ENCODE peak calls at places on chromosomes 6 and 20, in seven cellular contexts. One of them, this sample, is unnamed.

GRCh38 chr6:159232751-159233150 is 63.6 kb downstream of the FNDC1 start:
- DNase-seq in spleen: no peak
- DNase-seq in fibroblast of lung: no peak
- DNase-seq in body of pancreas: no peak
- DNase-seq in left ventricle myocardium inferior: no peak
- DNase-seq in Peyer's patch: no peak
- DNase-seq in AG04450: no peak
- DNase-seq in this sample: no peak

GRCh38 chr6:15520616-15521203 is 142.1 kb downstream of the DTNBP1 start:
- DNase-seq in spleen: peak
- DNase-seq in fibroblast of lung: no peak
- DNase-seq in body of pancreas: no peak
- DNase-seq in left ventricle myocardium inferior: no peak
- DNase-seq in Peyer's patch: no peak
- DNase-seq in AG04450: no peak
- DNase-seq in this sample: no peak

GRCh38 chr6:30364591-30364990 is 19.6 kb downstream of the RPP21 start:
- DNase-seq in spleen: no peak
- DNase-seq in fibroblast of lung: no peak
- DNase-seq in body of pancreas: peak
- DNase-seq in left ventricle myocardium inferior: no peak
- DNase-seq in Peyer's patch: no peak
- DNase-seq in AG04450: no peak
- DNase-seq in this sample: no peak

GRCh38 chr6:14464716-14465115 is 347.1 kb downstream of the CD83 start:
- DNase-seq in spleen: no peak
- DNase-seq in fibroblast of lung: no peak
- DNase-seq in body of pancreas: no peak
- DNase-seq in left ventricle myocardium inferior: no peak
- DNase-seq in Peyer's patch: no peak
- DNase-seq in AG04450: no peak
- DNase-seq in this sample: no peak

GRCh38 chr6:31441368-31442267 is 38.2 kb downstream of the MICA start:
- DNase-seq in spleen: peak
- DNase-seq in fibroblast of lung: peak
- DNase-seq in body of pancreas: peak
- DNase-seq in left ventricle myocardium inferior: peak
- DNase-seq in Peyer's patch: peak
- DNase-seq in AG04450: peak
- DNase-seq in this sample: no peak

GRCh38 chr20:50711113-50711825 is 19.9 kb upstream of the RIPOR3 start:
- DNase-seq in spleen: no peak
- DNase-seq in fibroblast of lung: no peak
- DNase-seq in body of pancreas: no peak
- DNase-seq in left ventricle myocardium inferior: no peak
- DNase-seq in Peyer's patch: no peak
- DNase-seq in AG04450: no peak
- DNase-seq in this sample: no peak

GRCh38 chr20:41034239-41034638 is 5.6 kb downstream of the TOP1 start:
- DNase-seq in spleen: no peak
- DNase-seq in fibroblast of lung: no peak
- DNase-seq in body of pancreas: no peak
- DNase-seq in left ventricle myocardium inferior: no peak
- DNase-seq in Peyer's patch: no peak
- DNase-seq in AG04450: no peak
- DNase-seq in this sample: no peak

GRCh38 chr6:3133515-3133914 is 15.0 kb downstream of the BPHL start:
- DNase-seq in spleen: no peak
- DNase-seq in fibroblast of lung: no peak
- DNase-seq in body of pancreas: no peak
- DNase-seq in left ventricle myocardium inferior: no peak
- DNase-seq in Peyer's patch: no peak
- DNase-seq in AG04450: no peak
- DNase-seq in this sample: no peak

GRCh38 chr20:15297059-15297875 is 959.9 kb upstream of the FLRT3 start:
- DNase-seq in spleen: no peak
- DNase-seq in fibroblast of lung: no peak
- DNase-seq in body of pancreas: peak
- DNase-seq in left ventricle myocardium inferior: no peak
- DNase-seq in Peyer's patch: no peak
- DNase-seq in AG04450: no peak
- DNase-seq in this sample: no peak

GRCh38 chr6:97958143-97958542 is 675.1 kb upstream of the MMS22L start:
- DNase-seq in spleen: peak
- DNase-seq in fibroblast of lung: peak
- DNase-seq in body of pancreas: no peak
- DNase-seq in left ventricle myocardium inferior: peak
- DNase-seq in Peyer's patch: no peak
- DNase-seq in AG04450: no peak
- DNase-seq in this sample: no peak

GRCh38 chr20:61558726-61559125 is 306.7 kb downstream of the CDH4 start:
- DNase-seq in spleen: no peak
- DNase-seq in fibroblast of lung: peak
- DNase-seq in body of pancreas: no peak
- DNase-seq in left ventricle myocardium inferior: no peak
- DNase-seq in Peyer's patch: no peak
- DNase-seq in AG04450: no peak
- DNase-seq in this sample: no peak

GRCh38 chr6:159053781-159054398 is 9.1 kb upstream of the TAGAP start:
- DNase-seq in spleen: no peak
- DNase-seq in fibroblast of lung: no peak
- DNase-seq in body of pancreas: no peak
- DNase-seq in left ventricle myocardium inferior: no peak
- DNase-seq in Peyer's patch: no peak
- DNase-seq in AG04450: no peak
- DNase-seq in this sample: no peak

DNA sequence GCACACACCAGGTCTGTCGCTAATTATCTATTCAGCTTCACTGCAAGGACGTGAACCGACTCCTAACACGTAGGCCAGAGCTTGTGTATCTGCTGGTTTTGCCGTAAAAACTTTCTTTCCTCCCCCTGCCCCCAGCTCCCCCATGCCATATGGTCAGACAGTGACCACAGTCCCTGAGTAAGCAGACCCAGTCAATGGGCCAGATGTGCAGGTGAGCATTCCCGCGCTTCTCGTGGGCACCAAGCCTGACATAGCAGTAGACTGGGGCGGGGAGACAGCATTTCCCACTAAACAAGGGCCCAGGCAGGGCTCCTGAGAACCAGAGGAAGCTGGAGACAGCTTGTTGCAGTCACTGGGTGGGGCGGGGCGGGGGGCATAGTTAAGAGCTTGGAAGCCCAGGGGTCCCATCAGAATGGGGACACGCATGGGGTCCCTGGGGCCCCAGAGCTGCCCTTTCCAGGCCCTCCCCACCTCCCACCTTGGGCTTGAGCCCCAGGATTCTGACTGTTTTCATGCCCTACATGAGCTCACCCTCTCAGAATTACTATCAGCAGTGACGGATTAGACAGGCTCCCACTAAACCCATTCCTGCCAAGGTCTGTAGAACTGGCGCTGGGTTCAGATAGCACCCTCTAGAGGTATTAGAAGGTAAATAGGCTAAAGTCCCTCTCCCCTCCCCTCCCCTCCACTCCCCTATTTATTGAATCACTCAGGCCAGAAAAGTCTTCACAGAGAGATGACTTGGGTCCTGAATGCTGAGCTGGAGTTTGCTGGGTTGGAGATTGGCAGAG is 51.8 kb downstream of the CDH26 start:
- DNase-seq in spleen: no peak
- DNase-seq in fibroblast of lung: no peak
- DNase-seq in body of pancreas: no peak
- DNase-seq in left ventricle myocardium inferior: no peak
- DNase-seq in Peyer's patch: no peak
- DNase-seq in AG04450: no peak
- DNase-seq in this sample: no peak
- TF ChIP-seq CTCF in spleen: no peak
- TF ChIP-seq CTCF in fibroblast of lung: no peak
- TF ChIP-seq CTCF in body of pancreas: no peak
- TF ChIP-seq CTCF in left ventricle myocardium inferior: no peak
- TF ChIP-seq CTCF in Peyer's patch: no peak
- TF ChIP-seq CTCF in AG04450: peak
- TF ChIP-seq CTCF in this sample: no peak

DNA sequence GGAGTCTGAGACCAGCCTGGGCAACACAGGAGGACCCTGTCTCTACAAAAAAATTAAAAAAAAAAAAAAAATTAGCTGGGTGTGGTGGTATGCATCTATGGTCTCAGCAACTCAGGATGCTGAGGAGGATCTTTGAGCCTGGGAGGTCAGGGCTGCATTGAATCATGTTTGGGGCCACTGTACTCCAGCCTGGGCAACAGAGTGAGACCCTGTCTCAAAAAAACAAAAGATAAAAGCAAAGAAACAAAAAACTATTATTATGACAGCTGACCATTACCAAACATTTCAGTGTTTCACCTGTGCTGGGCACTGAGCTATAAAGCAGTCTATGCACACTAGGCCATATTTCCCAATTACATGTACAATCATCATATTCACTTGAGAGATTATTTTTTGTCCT is 35.7 kb downstream of the COX4I2 start:
- DNase-seq in spleen: no peak
- DNase-seq in fibroblast of lung: no peak
- DNase-seq in body of pancreas: no peak
- DNase-seq in left ventricle myocardium inferior: no peak
- DNase-seq in Peyer's patch: no peak
- DNase-seq in AG04450: no peak
- DNase-seq in this sample: no peak
- H3K27ac ChIP-seq in spleen: peak
- H3K27ac ChIP-seq in fibroblast of lung: no peak
- H3K27ac ChIP-seq in body of pancreas: peak
- H3K27ac ChIP-seq in left ventricle myocardium inferior: peak
- H3K27ac ChIP-seq in Peyer's patch: no peak
- H3K27ac ChIP-seq in AG04450: no peak
- H3K27ac ChIP-seq in this sample: peak

DNA sequence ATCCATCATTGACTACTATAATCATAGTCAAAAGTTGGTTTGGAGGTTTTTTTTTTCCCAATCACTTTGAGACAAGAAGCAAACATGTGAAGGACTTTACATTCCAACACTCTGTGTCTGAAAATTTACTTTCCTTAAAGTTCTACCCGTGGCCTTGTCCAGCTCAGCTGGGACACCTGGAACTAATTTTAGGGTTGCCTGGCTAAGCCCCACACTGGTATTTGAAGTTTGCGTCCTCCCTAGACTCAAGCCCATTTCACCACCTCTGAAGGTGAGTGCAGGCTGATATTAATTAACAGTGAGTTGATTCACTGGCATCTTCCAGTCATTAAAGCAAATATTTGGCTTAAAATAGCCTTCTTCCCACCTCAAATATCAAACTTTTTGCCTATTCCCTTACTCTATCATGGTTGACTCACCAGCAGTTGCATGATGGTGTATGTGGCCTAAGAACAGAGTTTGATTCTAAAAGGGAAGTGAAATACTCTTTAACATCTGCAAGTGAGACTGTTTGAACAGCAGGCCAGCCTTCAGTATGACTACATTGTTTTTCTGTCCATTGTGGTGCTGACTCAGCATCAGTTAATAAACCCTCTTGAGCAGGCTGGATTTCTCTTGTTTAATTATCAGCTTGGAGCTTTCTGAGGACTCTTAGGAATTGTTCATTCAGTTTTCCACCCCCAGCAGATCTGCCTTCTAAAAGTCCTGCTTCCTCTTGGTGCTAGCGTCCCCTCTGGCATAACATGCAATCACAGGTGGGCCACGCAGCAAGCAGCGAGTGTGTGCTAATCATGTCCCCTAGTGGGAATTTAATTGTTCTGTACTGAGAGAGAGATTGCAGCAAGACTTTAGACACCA is 1.8 kb upstream of the PRDM1 start:
- DNase-seq in spleen: no peak
- DNase-seq in fibroblast of lung: peak
- DNase-seq in body of pancreas: peak
- DNase-seq in left ventricle myocardium inferior: no peak
- DNase-seq in Peyer's patch: no peak
- DNase-seq in AG04450: peak
- DNase-seq in this sample: no peak
- TF ChIP-seq CTCF in spleen: peak
- TF ChIP-seq CTCF in fibroblast of lung: peak
- TF ChIP-seq CTCF in body of pancreas: peak
- TF ChIP-seq CTCF in left ventricle myocardium inferior: peak
- TF ChIP-seq CTCF in Peyer's patch: peak
- TF ChIP-seq CTCF in AG04450: peak
- TF ChIP-seq CTCF in this sample: no peak

GRCh38 chr20:53608071-53608455 is 14.4 kb upstream of the ZNF217 start:
- DNase-seq in spleen: peak
- DNase-seq in fibroblast of lung: no peak
- DNase-seq in body of pancreas: no peak
- DNase-seq in left ventricle myocardium inferior: no peak
- DNase-seq in Peyer's patch: peak
- DNase-seq in AG04450: no peak
- DNase-seq in this sample: no peak

GRCh38 chr20:53602661-53603060 is 9.0 kb upstream of the ZNF217 start:
- DNase-seq in spleen: no peak
- DNase-seq in fibroblast of lung: no peak
- DNase-seq in body of pancreas: no peak
- DNase-seq in left ventricle myocardium inferior: no peak
- DNase-seq in Peyer's patch: no peak
- DNase-seq in AG04450: no peak
- DNase-seq in this sample: no peak

GRCh38 chr20:53608456-53609413 is 15.1 kb upstream of the ZNF217 start:
- DNase-seq in spleen: peak
- DNase-seq in fibroblast of lung: no peak
- DNase-seq in body of pancreas: no peak
- DNase-seq in left ventricle myocardium inferior: peak
- DNase-seq in Peyer's patch: peak
- DNase-seq in AG04450: no peak
- DNase-seq in this sample: no peak

GRCh38 chr20:53609501-53610445 is 16.1 kb upstream of the ZNF217 start:
- DNase-seq in spleen: peak
- DNase-seq in fibroblast of lung: peak
- DNase-seq in body of pancreas: no peak
- DNase-seq in left ventricle myocardium inferior: peak
- DNase-seq in Peyer's patch: peak
- DNase-seq in AG04450: no peak
- DNase-seq in this sample: peak

GRCh38 chr20:53606364-53606985 is 12.8 kb upstream of the ZNF217 start:
- DNase-seq in spleen: no peak
- DNase-seq in fibroblast of lung: peak
- DNase-seq in body of pancreas: no peak
- DNase-seq in left ventricle myocardium inferior: no peak
- DNase-seq in Peyer's patch: peak
- DNase-seq in AG04450: no peak
- DNase-seq in this sample: no peak
- H3K27ac ChIP-seq in spleen: peak
- H3K27ac ChIP-seq in fibroblast of lung: peak
- H3K27ac ChIP-seq in body of pancreas: no peak
- H3K27ac ChIP-seq in left ventricle myocardium inferior: no peak
- H3K27ac ChIP-seq in Peyer's patch: no peak
- H3K27ac ChIP-seq in AG04450: no peak
- H3K27ac ChIP-seq in this sample: no peak